ENCODE peak calls at places on chromosomes 4 and X, in eight cellular contexts. One of them, this sample, is unnamed.

GRCh38 chrX:116413273-116413672 is 23.1 kb upstream of the SLC6A14 start:
- DNase-seq in CD8-positive, alpha-beta memory T cell: no peak
- DNase-seq in stimulated activated CD8-positive, alpha-beta memory T cell treated with anti-CD3 and anti-CD28 coated beads, Interleukin-7, amount 100 ng/mL, for 1 hour: no peak
- DNase-seq in endothelial cell: no peak
- DNase-seq in effector CD4-positive, alpha-beta T cell: no peak
- DNase-seq in hepatic stellate cell: no peak
- DNase-seq in GM19239: no peak
- DNase-seq in adipocyte: no peak
- DNase-seq in this sample: no peak

GRCh38 chr4:17018013-17018412 is 119.6 kb upstream of the LDB2 start:
- DNase-seq in CD8-positive, alpha-beta memory T cell: no peak
- DNase-seq in hepatic stellate cell: no peak
- DNase-seq in effector CD4-positive, alpha-beta T cell: no peak
- DNase-seq in stimulated activated CD8-positive, alpha-beta memory T cell treated with anti-CD3 and anti-CD28 coated beads, Interleukin-7, amount 100 ng/mL, for 1 hour: no peak
- DNase-seq in GM19239: no peak
- DNase-seq in endothelial cell: no peak
- DNase-seq in adipocyte: no peak
- DNase-seq in this sample: no peak

GRCh38 chr4:182938213-182938645 is 21.0 kb upstream of the DCTD start:
- DNase-seq in GM19239: peak
- DNase-seq in stimulated activated CD8-positive, alpha-beta memory T cell treated with anti-CD3 and anti-CD28 coated beads, Interleukin-7, amount 100 ng/mL, for 1 hour: no peak
- DNase-seq in CD8-positive, alpha-beta memory T cell: peak
- DNase-seq in effector CD4-positive, alpha-beta T cell: peak
- DNase-seq in adipocyte: peak
- DNase-seq in hepatic stellate cell: peak
- DNase-seq in endothelial cell: peak
- DNase-seq in this sample: peak

GRCh38 chr4:102787096-102787867 is 26.5 kb upstream of the MANBA start:
- DNase-seq in hepatic stellate cell: no peak
- DNase-seq in effector CD4-positive, alpha-beta T cell: no peak
- DNase-seq in stimulated activated CD8-positive, alpha-beta memory T cell treated with anti-CD3 and anti-CD28 coated beads, Interleukin-7, amount 100 ng/mL, for 1 hour: no peak
- DNase-seq in adipocyte: peak
- DNase-seq in endothelial cell: no peak
- DNase-seq in CD8-positive, alpha-beta memory T cell: no peak
- DNase-seq in GM19239: no peak
- DNase-seq in this sample: no peak

GRCh38 chr4:163191999-163192398 is 25.3 kb upstream of the NAF1 start:
- DNase-seq in stimulated activated CD8-positive, alpha-beta memory T cell treated with anti-CD3 and anti-CD28 coated beads, Interleukin-7, amount 100 ng/mL, for 1 hour: no peak
- DNase-seq in effector CD4-positive, alpha-beta T cell: no peak
- DNase-seq in endothelial cell: no peak
- DNase-seq in GM19239: no peak
- DNase-seq in adipocyte: peak
- DNase-seq in CD8-positive, alpha-beta memory T cell: no peak
- DNase-seq in hepatic stellate cell: no peak
- DNase-seq in this sample: peak

GRCh38 chrX:68991691-68992345 is 163.0 kb downstream of the EFNB1 start:
- DNase-seq in stimulated activated CD8-positive, alpha-beta memory T cell treated with anti-CD3 and anti-CD28 coated beads, Interleukin-7, amount 100 ng/mL, for 1 hour: no peak
- DNase-seq in adipocyte: no peak
- DNase-seq in hepatic stellate cell: no peak
- DNase-seq in endothelial cell: no peak
- DNase-seq in GM19239: no peak
- DNase-seq in CD8-positive, alpha-beta memory T cell: no peak
- DNase-seq in effector CD4-positive, alpha-beta T cell: no peak
- DNase-seq in this sample: no peak

GRCh38 chr4:11743236-11743635 is 314.5 kb upstream of the HS3ST1 start:
- DNase-seq in stimulated activated CD8-positive, alpha-beta memory T cell treated with anti-CD3 and anti-CD28 coated beads, Interleukin-7, amount 100 ng/mL, for 1 hour: no peak
- DNase-seq in CD8-positive, alpha-beta memory T cell: no peak
- DNase-seq in GM19239: no peak
- DNase-seq in endothelial cell: no peak
- DNase-seq in adipocyte: peak
- DNase-seq in effector CD4-positive, alpha-beta T cell: no peak
- DNase-seq in hepatic stellate cell: no peak
- DNase-seq in this sample: no peak

GRCh38 chrX:140799216-140799615 is 89.7 kb downstream of the LINC00632 start:
- DNase-seq in GM19239: no peak
- DNase-seq in endothelial cell: no peak
- DNase-seq in CD8-positive, alpha-beta memory T cell: no peak
- DNase-seq in hepatic stellate cell: no peak
- DNase-seq in adipocyte: no peak
- DNase-seq in stimulated activated CD8-positive, alpha-beta memory T cell treated with anti-CD3 and anti-CD28 coated beads, Interleukin-7, amount 100 ng/mL, for 1 hour: no peak
- DNase-seq in effector CD4-positive, alpha-beta T cell: no peak
- DNase-seq in this sample: no peak

GRCh38 chr4:47674173-47674572 is 163.7 kb downstream of the CORIN start:
- DNase-seq in endothelial cell: no peak
- DNase-seq in stimulated activated CD8-positive, alpha-beta memory T cell treated with anti-CD3 and anti-CD28 coated beads, Interleukin-7, amount 100 ng/mL, for 1 hour: no peak
- DNase-seq in CD8-positive, alpha-beta memory T cell: no peak
- DNase-seq in hepatic stellate cell: no peak
- DNase-seq in GM19239: no peak
- DNase-seq in adipocyte: peak
- DNase-seq in effector CD4-positive, alpha-beta T cell: no peak
- DNase-seq in this sample: no peak

GRCh38 chrX:150236304-150236703 is 126.8 kb upstream of the MAMLD1 start:
- DNase-seq in endothelial cell: no peak
- DNase-seq in stimulated activated CD8-positive, alpha-beta memory T cell treated with anti-CD3 and anti-CD28 coated beads, Interleukin-7, amount 100 ng/mL, for 1 hour: no peak
- DNase-seq in GM19239: no peak
- DNase-seq in adipocyte: peak
- DNase-seq in hepatic stellate cell: no peak
- DNase-seq in effector CD4-positive, alpha-beta T cell: no peak
- DNase-seq in CD8-positive, alpha-beta memory T cell: no peak
- DNase-seq in this sample: no peak

GRCh38 chr4:107258359-107258758 is 222.2 kb upstream of the DKK2 start:
- DNase-seq in stimulated activated CD8-positive, alpha-beta memory T cell treated with anti-CD3 and anti-CD28 coated beads, Interleukin-7, amount 100 ng/mL, for 1 hour: no peak
- DNase-seq in effector CD4-positive, alpha-beta T cell: no peak
- DNase-seq in adipocyte: peak
- DNase-seq in hepatic stellate cell: no peak
- DNase-seq in endothelial cell: no peak
- DNase-seq in GM19239: no peak
- DNase-seq in CD8-positive, alpha-beta memory T cell: no peak
- DNase-seq in this sample: peak

GRCh38 chr4:151841107-151841506 is 80.3 kb upstream of the GATB start:
- DNase-seq in hepatic stellate cell: no peak
- DNase-seq in effector CD4-positive, alpha-beta T cell: no peak
- DNase-seq in adipocyte: no peak
- DNase-seq in CD8-positive, alpha-beta memory T cell: no peak
- DNase-seq in GM19239: no peak
- DNase-seq in stimulated activated CD8-positive, alpha-beta memory T cell treated with anti-CD3 and anti-CD28 coated beads, Interleukin-7, amount 100 ng/mL, for 1 hour: no peak
- DNase-seq in endothelial cell: no peak
- DNase-seq in this sample: no peak

GRCh38 chr4:3792813-3793212 is 26.6 kb downstream of the ADRA2C start:
- DNase-seq in GM19239: no peak
- DNase-seq in hepatic stellate cell: no peak
- DNase-seq in CD8-positive, alpha-beta memory T cell: no peak
- DNase-seq in effector CD4-positive, alpha-beta T cell: no peak
- DNase-seq in stimulated activated CD8-positive, alpha-beta memory T cell treated with anti-CD3 and anti-CD28 coated beads, Interleukin-7, amount 100 ng/mL, for 1 hour: no peak
- DNase-seq in endothelial cell: peak
- DNase-seq in adipocyte: no peak
- DNase-seq in this sample: no peak

GRCh38 chr4:183182873-183183725 is 84.0 kb downstream of the WWC2 start:
- DNase-seq in effector CD4-positive, alpha-beta T cell: peak
- DNase-seq in endothelial cell: peak
- DNase-seq in GM19239: no peak
- DNase-seq in stimulated activated CD8-positive, alpha-beta memory T cell treated with anti-CD3 and anti-CD28 coated beads, Interleukin-7, amount 100 ng/mL, for 1 hour: no peak
- DNase-seq in CD8-positive, alpha-beta memory T cell: no peak
- DNase-seq in hepatic stellate cell: peak
- DNase-seq in adipocyte: peak
- DNase-seq in this sample: peak

GRCh38 chrX:140132937-140133336 is 167.6 kb upstream of the CXorf66 start:
- DNase-seq in GM19239: no peak
- DNase-seq in CD8-positive, alpha-beta memory T cell: no peak
- DNase-seq in stimulated activated CD8-positive, alpha-beta memory T cell treated with anti-CD3 and anti-CD28 coated beads, Interleukin-7, amount 100 ng/mL, for 1 hour: no peak
- DNase-seq in adipocyte: no peak
- DNase-seq in effector CD4-positive, alpha-beta T cell: no peak
- DNase-seq in endothelial cell: no peak
- DNase-seq in hepatic stellate cell: no peak
- DNase-seq in this sample: no peak

This sample was measured in AG08396.